ENCODE peak calls at places on chromosomes 6 and 20, in six cellular contexts. One of them, this sample, is unnamed. For H3K4me1, the result is how much of the 10 kb centered on the place peaks cover.

GRCh38 chr6:154154389-154154967 is 115.4 kb downstream of the OPRM1 start:
- DNase-seq in A549: peak
- DNase-seq in hepatocyte: peak
- DNase-seq in left ventricle myocardium inferior: no peak
- DNase-seq in tibial artery: peak
- DNase-seq in SJCRH30: peak
- DNase-seq in this sample: peak

GRCh38 chr6:108222504-108222903 is 38.3 kb downstream of the SNX3 start:
- DNase-seq in A549: peak
- DNase-seq in hepatocyte: no peak
- DNase-seq in left ventricle myocardium inferior: no peak
- DNase-seq in tibial artery: no peak
- DNase-seq in SJCRH30: no peak
- DNase-seq in this sample: no peak

GRCh38 chr6:165762125-165762524 is 99.1 kb upstream of the PDE10A start:
- DNase-seq in A549: no peak
- DNase-seq in hepatocyte: no peak
- DNase-seq in left ventricle myocardium inferior: no peak
- DNase-seq in tibial artery: no peak
- DNase-seq in SJCRH30: no peak
- DNase-seq in this sample: no peak

GRCh38 chr20:3576363-3576762 is 86.8 kb downstream of the GFRA4 start:
- DNase-seq in A549: no peak
- DNase-seq in hepatocyte: no peak
- DNase-seq in left ventricle myocardium inferior: no peak
- DNase-seq in tibial artery: no peak
- DNase-seq in SJCRH30: no peak
- DNase-seq in this sample: no peak

GRCh38 chr6:39576556-39577303 is 148.5 kb downstream of the KIF6 start:
- DNase-seq in A549: no peak
- DNase-seq in hepatocyte: no peak
- DNase-seq in left ventricle myocardium inferior: no peak
- DNase-seq in tibial artery: no peak
- DNase-seq in SJCRH30: no peak
- DNase-seq in this sample: no peak

GRCh38 chr6:134925800-134926199 is 24.1 kb downstream of the ALDH8A1 start:
- DNase-seq in A549: no peak
- DNase-seq in hepatocyte: no peak
- DNase-seq in left ventricle myocardium inferior: no peak
- DNase-seq in tibial artery: no peak
- DNase-seq in SJCRH30: no peak
- DNase-seq in this sample: no peak

GRCh38 chr6:5462856-5463255 is 201.5 kb downstream of the FARS2 start:
- DNase-seq in A549: no peak
- DNase-seq in hepatocyte: no peak
- DNase-seq in left ventricle myocardium inferior: no peak
- DNase-seq in tibial artery: no peak
- DNase-seq in SJCRH30: no peak
- DNase-seq in this sample: no peak

GRCh38 chr6:42009844-42010184 is 40.5 kb upstream of the TAF8 start:
- DNase-seq in A549: no peak
- DNase-seq in hepatocyte: no peak
- DNase-seq in left ventricle myocardium inferior: no peak
- DNase-seq in tibial artery: no peak
- DNase-seq in SJCRH30: no peak
- DNase-seq in this sample: no peak

GRCh38 chr6:14120556-14120955 is 3.0 kb downstream of the CD83 start:
- DNase-seq in A549: no peak
- DNase-seq in hepatocyte: no peak
- DNase-seq in left ventricle myocardium inferior: no peak
- DNase-seq in tibial artery: no peak
- DNase-seq in SJCRH30: no peak
- DNase-seq in this sample: no peak

GRCh38 chr6:80269331-80269730 is 162.9 kb downstream of the BCKDHB start:
- DNase-seq in A549: no peak
- DNase-seq in hepatocyte: no peak
- DNase-seq in left ventricle myocardium inferior: no peak
- DNase-seq in tibial artery: no peak
- DNase-seq in SJCRH30: no peak
- DNase-seq in this sample: no peak

GRCh38 chr6:109514946-109515345 is 31.9 kb upstream of the ZBTB24 start:
- DNase-seq in A549: no peak
- DNase-seq in hepatocyte: no peak
- DNase-seq in left ventricle myocardium inferior: no peak
- DNase-seq in tibial artery: no peak
- DNase-seq in SJCRH30: no peak
- DNase-seq in this sample: no peak

GRCh38 chr6:42239736-42240375 is 22.2 kb upstream of the MRPS10 start:
- DNase-seq in A549: no peak
- DNase-seq in hepatocyte: no peak
- DNase-seq in left ventricle myocardium inferior: no peak
- DNase-seq in tibial artery: no peak
- DNase-seq in SJCRH30: no peak
- DNase-seq in this sample: no peak

GRCh38 chr6:167719920-167720319 is 106.8 kb upstream of the AFDN start:
- DNase-seq in A549: no peak
- DNase-seq in hepatocyte: no peak
- DNase-seq in left ventricle myocardium inferior: no peak
- DNase-seq in tibial artery: no peak
- DNase-seq in SJCRH30: no peak
- DNase-seq in this sample: no peak

GRCh38 chr20:3471397-3472021 is 691 bp downstream of the ATRN start:
- DNase-seq in A549: no peak
- DNase-seq in hepatocyte: no peak
- DNase-seq in left ventricle myocardium inferior: no peak
- DNase-seq in tibial artery: no peak
- DNase-seq in SJCRH30: no peak
- DNase-seq in this sample: no peak

GRCh38 chr6:74596586-74596985 is 609.3 kb downstream of the COL12A1 start:
- DNase-seq in A549: no peak
- DNase-seq in hepatocyte: no peak
- DNase-seq in left ventricle myocardium inferior: no peak
- DNase-seq in tibial artery: no peak
- DNase-seq in SJCRH30: no peak
- DNase-seq in this sample: no peak

GRCh38 chr6:39263299-39264037 is 34.2 kb upstream of the KCNK5 start:
- DNase-seq in A549: no peak
- DNase-seq in hepatocyte: no peak
- DNase-seq in left ventricle myocardium inferior: no peak
- DNase-seq in tibial artery: no peak
- DNase-seq in SJCRH30: no peak
- DNase-seq in this sample: no peak

GRCh38 chr6:20432692-20433091 is 31.0 kb downstream of the E2F3 start:
- DNase-seq in A549: no peak
- DNase-seq in hepatocyte: no peak
- DNase-seq in left ventricle myocardium inferior: no peak
- DNase-seq in tibial artery: no peak
- DNase-seq in SJCRH30: no peak
- DNase-seq in this sample: no peak

GRCh38 chr20:17645546-17646208 is 36.4 kb downstream of the RRBP1 start:
- DNase-seq in A549: no peak
- DNase-seq in hepatocyte: no peak
- DNase-seq in left ventricle myocardium inferior: no peak
- DNase-seq in tibial artery: no peak
- DNase-seq in SJCRH30: no peak
- DNase-seq in this sample: no peak

GRCh38 chr20:17646209-17646717 is 35.8 kb downstream of the RRBP1 start:
- DNase-seq in A549: no peak
- DNase-seq in hepatocyte: no peak
- DNase-seq in left ventricle myocardium inferior: no peak
- DNase-seq in tibial artery: no peak
- DNase-seq in SJCRH30: no peak
- DNase-seq in this sample: peak

GRCh38 chr20:17643531-17644188 is 38.4 kb downstream of the RRBP1 start:
- DNase-seq in A549: no peak
- DNase-seq in hepatocyte: no peak
- DNase-seq in left ventricle myocardium inferior: no peak
- DNase-seq in tibial artery: no peak
- DNase-seq in SJCRH30: no peak
- DNase-seq in this sample: no peak

GRCh38 chr20:17645010-17645409 is 37.0 kb downstream of the RRBP1 start:
- DNase-seq in A549: no peak
- DNase-seq in hepatocyte: no peak
- DNase-seq in left ventricle myocardium inferior: no peak
- DNase-seq in tibial artery: no peak
- DNase-seq in SJCRH30: no peak
- DNase-seq in this sample: peak

DNA sequence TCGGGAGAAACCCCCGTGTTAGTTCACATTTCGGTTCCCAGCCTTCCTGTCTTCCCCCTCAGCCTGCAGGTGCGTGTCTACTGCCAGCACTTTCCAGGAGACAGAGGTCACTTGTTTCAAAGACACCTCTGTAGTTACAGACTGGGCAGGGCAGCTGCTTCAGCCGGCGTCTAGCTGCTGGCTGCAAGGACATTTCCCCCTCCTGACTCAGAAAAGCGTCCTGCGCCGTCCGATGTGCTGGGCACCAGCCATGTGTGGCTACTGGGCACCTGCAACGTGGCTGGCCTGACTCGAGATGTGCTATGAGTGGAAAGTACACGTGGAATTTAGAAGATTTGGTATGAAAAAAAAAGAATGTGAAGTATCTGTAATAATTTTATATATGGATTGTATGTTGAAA is 37.6 kb downstream of the RRBP1 start:
- DNase-seq in A549: no peak
- DNase-seq in hepatocyte: no peak
- DNase-seq in left ventricle myocardium inferior: no peak
- DNase-seq in tibial artery: no peak
- DNase-seq in SJCRH30: no peak
- DNase-seq in this sample: peak
- H3K4me1 ChIP-seq in A549: under half
- H3K4me1 ChIP-seq in hepatocyte: under half
- H3K4me1 ChIP-seq in left ventricle myocardium inferior: half or more
- H3K4me1 ChIP-seq in tibial artery: under half
- H3K4me1 ChIP-seq in SJCRH30: under half
- H3K4me1 ChIP-seq in this sample: under half

GRCh38 chr6:155384343-155384742 is 70.1 kb upstream of the TFB1M start:
- DNase-seq in A549: no peak
- DNase-seq in hepatocyte: no peak
- DNase-seq in left ventricle myocardium inferior: no peak
- DNase-seq in tibial artery: no peak
- DNase-seq in SJCRH30: no peak
- DNase-seq in this sample: no peak
- H3K4me1 ChIP-seq in A549: under half
- H3K4me1 ChIP-seq in hepatocyte: under half
- H3K4me1 ChIP-seq in left ventricle myocardium inferior: under half
- H3K4me1 ChIP-seq in tibial artery: under half
- H3K4me1 ChIP-seq in SJCRH30: under half
- H3K4me1 ChIP-seq in this sample: under half

GRCh38 chr20:57693002-57693582 is 16.7 kb downstream of the PMEPA1 start:
- DNase-seq in A549: no peak
- DNase-seq in hepatocyte: peak
- DNase-seq in left ventricle myocardium inferior: no peak
- DNase-seq in tibial artery: no peak
- DNase-seq in SJCRH30: no peak
- DNase-seq in this sample: no peak
- H3K4me1 ChIP-seq in A549: half or more
- H3K4me1 ChIP-seq in hepatocyte: under half
- H3K4me1 ChIP-seq in left ventricle myocardium inferior: half or more
- H3K4me1 ChIP-seq in tibial artery: half or more
- H3K4me1 ChIP-seq in SJCRH30: under half
- H3K4me1 ChIP-seq in this sample: under half

GRCh38 chr6:151060742-151061100 is 179.0 kb upstream of the AKAP12 start:
- DNase-seq in A549: no peak
- DNase-seq in hepatocyte: no peak
- DNase-seq in left ventricle myocardium inferior: no peak
- DNase-seq in tibial artery: no peak
- DNase-seq in SJCRH30: no peak
- DNase-seq in this sample: no peak
- H3K4me1 ChIP-seq in A549: half or more
- H3K4me1 ChIP-seq in hepatocyte: under half
- H3K4me1 ChIP-seq in left ventricle myocardium inferior: under half
- H3K4me1 ChIP-seq in tibial artery: under half
- H3K4me1 ChIP-seq in SJCRH30: under half
- H3K4me1 ChIP-seq in this sample: under half

GRCh38 chr20:17441745-17442144 is 89.4 kb downstream of the BFSP1 start:
- DNase-seq in A549: no peak
- DNase-seq in hepatocyte: no peak
- DNase-seq in left ventricle myocardium inferior: no peak
- DNase-seq in tibial artery: no peak
- DNase-seq in SJCRH30: no peak
- DNase-seq in this sample: no peak
- H3K4me1 ChIP-seq in A549: under half
- H3K4me1 ChIP-seq in hepatocyte: under half
- H3K4me1 ChIP-seq in left ventricle myocardium inferior: under half
- H3K4me1 ChIP-seq in tibial artery: under half
- H3K4me1 ChIP-seq in SJCRH30: under half
- H3K4me1 ChIP-seq in this sample: under half

DNA sequence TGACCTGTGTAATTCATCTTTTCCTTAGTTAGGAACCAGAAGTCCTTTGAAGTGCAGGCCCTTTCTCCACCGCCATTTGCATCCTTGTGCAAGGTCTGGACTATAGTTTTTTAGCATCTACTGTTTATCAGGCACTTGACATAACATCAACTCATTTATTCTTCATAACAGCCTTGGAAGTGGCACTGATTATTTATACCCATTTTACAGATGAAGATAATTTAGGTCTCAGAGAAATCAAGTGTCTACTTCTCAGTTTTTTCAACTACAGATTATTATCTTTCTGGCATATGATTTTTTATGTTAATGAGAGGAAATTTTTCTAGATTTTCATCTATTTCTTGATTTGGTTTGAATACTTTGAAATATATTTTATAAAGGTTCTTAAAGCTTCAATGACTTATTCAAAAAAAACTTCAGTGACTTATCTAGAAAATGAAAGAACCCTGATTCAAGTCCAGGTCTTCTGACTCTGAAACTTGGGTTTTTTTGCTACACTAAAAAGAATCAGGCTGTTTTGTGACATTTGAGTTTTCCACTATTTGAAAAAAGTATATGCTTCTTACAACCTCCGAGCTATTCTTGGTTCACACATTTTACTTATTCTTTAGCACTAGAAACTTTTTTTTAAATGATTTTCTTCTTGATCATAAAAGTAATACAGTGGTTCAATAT is 3.1 kb upstream of the UBE2J1 start:
- DNase-seq in A549: no peak
- DNase-seq in hepatocyte: no peak
- DNase-seq in left ventricle myocardium inferior: no peak
- DNase-seq in tibial artery: no peak
- DNase-seq in SJCRH30: no peak
- DNase-seq in this sample: no peak
- H3K4me1 ChIP-seq in A549: under half
- H3K4me1 ChIP-seq in hepatocyte: under half
- H3K4me1 ChIP-seq in left ventricle myocardium inferior: under half
- H3K4me1 ChIP-seq in tibial artery: under half
- H3K4me1 ChIP-seq in SJCRH30: under half
- H3K4me1 ChIP-seq in this sample: under half

DNA sequence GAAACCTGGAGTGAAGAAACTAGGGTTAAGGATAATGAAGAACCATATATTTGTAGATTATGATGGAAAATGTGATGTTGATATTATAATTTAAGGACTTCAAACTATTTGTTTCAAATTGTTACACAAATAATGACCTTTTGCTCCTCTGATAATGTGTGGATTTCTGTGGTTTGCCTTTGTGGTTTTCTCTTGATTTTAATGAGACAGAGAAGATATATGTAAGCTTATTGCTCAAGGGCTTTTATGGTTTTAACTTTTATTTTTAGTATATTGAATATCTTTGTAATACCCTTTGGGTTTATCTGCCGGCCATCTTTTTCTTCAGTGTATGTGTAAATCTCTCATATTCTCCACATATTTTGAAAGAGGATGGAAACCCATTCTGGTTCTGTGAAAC is 362.3 kb downstream of the RIMS1 start:
- DNase-seq in A549: no peak
- DNase-seq in hepatocyte: no peak
- DNase-seq in left ventricle myocardium inferior: no peak
- DNase-seq in tibial artery: no peak
- DNase-seq in SJCRH30: no peak
- DNase-seq in this sample: no peak
- H3K4me1 ChIP-seq in A549: under half
- H3K4me1 ChIP-seq in hepatocyte: under half
- H3K4me1 ChIP-seq in left ventricle myocardium inferior: under half
- H3K4me1 ChIP-seq in tibial artery: under half
- H3K4me1 ChIP-seq in SJCRH30: under half
- H3K4me1 ChIP-seq in this sample: under half